ENCODE peak calls at places on chromosomes 11 and 22, in five cellular contexts. One of them, this sample, is unnamed.
A peak's percentile ranks its signal among the peaks of the same experiment; 100 is the strongest.

GRCh38 chr11:46895821-46896220 is 22.5 kb downstream of the LRP4 start:
- DNase-seq in BE2C: no peak
- DNase-seq in adipocyte: no peak
- DNase-seq in HAP-1: no peak
- DNase-seq in ovary: no peak
- DNase-seq in this sample: peak; percentile 95

GRCh38 chr11:843818-844692 is 1.4 kb downstream of the TSPAN4 start:
- DNase-seq in BE2C: no peak
- DNase-seq in adipocyte: peak; percentile 94
- DNase-seq in HAP-1: peak; percentile 89
- DNase-seq in ovary: peak; percentile 92
- DNase-seq in this sample: peak; percentile 99

GRCh38 chr11:1762537-1763302 is 1.0 kb downstream of the CTSD start:
- DNase-seq in BE2C: no peak
- DNase-seq in adipocyte: no peak
- DNase-seq in HAP-1: peak; percentile 40
- DNase-seq in ovary: no peak
- DNase-seq in this sample: peak; percentile 94

GRCh38 chr11:19816817-19817216 is 104.2 kb downstream of the NAV2 start:
- DNase-seq in BE2C: no peak
- DNase-seq in adipocyte: no peak
- DNase-seq in HAP-1: no peak
- DNase-seq in ovary: no peak
- DNase-seq in this sample: peak; percentile 29

GRCh38 chr11:65429069-65429681 is 6.6 kb downstream of the NEAT1 start:
- DNase-seq in BE2C: no peak
- DNase-seq in adipocyte: peak; percentile 69
- DNase-seq in HAP-1: peak; percentile 58
- DNase-seq in ovary: peak; percentile 42
- DNase-seq in this sample: no peak

GRCh38 chr11:67020949-67021348 is 2.0 kb upstream of the SYT12 start:
- DNase-seq in BE2C: no peak
- DNase-seq in adipocyte: no peak
- DNase-seq in HAP-1: no peak
- DNase-seq in ovary: no peak
- DNase-seq in this sample: peak; percentile 47

GRCh38 chr11:87722756-87723599 is 452.3 kb downstream of the RAB38 start:
- DNase-seq in BE2C: peak; percentile 26
- DNase-seq in adipocyte: peak; percentile 56
- DNase-seq in HAP-1: peak; percentile 45
- DNase-seq in ovary: no peak
- DNase-seq in this sample: peak; percentile 60

GRCh38 chr22:28568099-28568498 is 111.5 kb downstream of the TTC28 start:
- DNase-seq in BE2C: no peak
- DNase-seq in adipocyte: no peak
- DNase-seq in HAP-1: no peak
- DNase-seq in ovary: no peak
- DNase-seq in this sample: no peak

GRCh38 chr22:44033287-44033686 is 9.2 kb downstream of the PARVB start:
- DNase-seq in BE2C: no peak
- DNase-seq in adipocyte: no peak
- DNase-seq in HAP-1: no peak
- DNase-seq in ovary: no peak
- DNase-seq in this sample: no peak

GRCh38 chr11:70552441-70553150 is 154.3 kb downstream of the CTTN start:
- DNase-seq in BE2C: no peak
- DNase-seq in adipocyte: no peak
- DNase-seq in HAP-1: no peak
- DNase-seq in ovary: no peak
- DNase-seq in this sample: peak; percentile 70

GRCh38 chr11:124834526-124835190 is 30.6 kb upstream of the ROBO3 start:
- DNase-seq in BE2C: no peak
- DNase-seq in adipocyte: no peak
- DNase-seq in HAP-1: no peak
- DNase-seq in ovary: no peak
- DNase-seq in this sample: no peak

GRCh38 chr11:76086713-76087635 is 119.3 kb downstream of the WNT11 start:
- DNase-seq in BE2C: no peak
- DNase-seq in adipocyte: peak; percentile 74
- DNase-seq in HAP-1: no peak
- DNase-seq in ovary: no peak
- DNase-seq in this sample: peak; percentile 76

GRCh38 chr11:46890665-46891064 is 27.7 kb downstream of the LRP4 start:
- DNase-seq in BE2C: no peak
- DNase-seq in adipocyte: peak; percentile 49
- DNase-seq in HAP-1: no peak
- DNase-seq in ovary: no peak
- DNase-seq in this sample: no peak

GRCh38 chr11:34426766-34427170 is 12.0 kb upstream of the CAT start:
- DNase-seq in BE2C: peak; percentile 19
- DNase-seq in adipocyte: peak; percentile 89
- DNase-seq in HAP-1: no peak
- DNase-seq in ovary: no peak
- DNase-seq in this sample: no peak

GRCh38 chr11:45089251-45089650 is 57.2 kb upstream of the PRDM11 start:
- DNase-seq in BE2C: no peak
- DNase-seq in adipocyte: peak; percentile 97
- DNase-seq in HAP-1: no peak
- DNase-seq in ovary: peak; percentile 77
- DNase-seq in this sample: peak; percentile 96

GRCh38 chr11:59403546-59403945 is 22.7 kb downstream of the OR5A2 start:
- DNase-seq in BE2C: no peak
- DNase-seq in adipocyte: no peak
- DNase-seq in HAP-1: no peak
- DNase-seq in ovary: no peak
- DNase-seq in this sample: no peak
- H3K9me3 ChIP-seq in BE2C: no peaks in the 10 kb centered on the region
- H3K9me3 ChIP-seq in adipocyte: peaks cover 21% of the 10 kb centered on the region
- H3K9me3 ChIP-seq in HAP-1: peaks cover 2% of the 10 kb centered on the region
- H3K9me3 ChIP-seq in ovary: no peaks in the 10 kb centered on the region
- H3K9me3 ChIP-seq in this sample: no peaks in the 10 kb centered on the region

GRCh38 chr22:47259990-47260389 is 497.5 kb downstream of the TBC1D22A start:
- DNase-seq in BE2C: no peak
- DNase-seq in adipocyte: no peak
- DNase-seq in HAP-1: no peak
- DNase-seq in ovary: no peak
- DNase-seq in this sample: no peak
- H3K9me3 ChIP-seq in BE2C: no peaks in the 10 kb centered on the region
- H3K9me3 ChIP-seq in adipocyte: no peaks in the 10 kb centered on the region
- H3K9me3 ChIP-seq in HAP-1: no peaks in the 10 kb centered on the region
- H3K9me3 ChIP-seq in ovary: no peaks in the 10 kb centered on the region
- H3K9me3 ChIP-seq in this sample: no peaks in the 10 kb centered on the region

GRCh38 chr22:21038405-21038804 is 6.0 kb upstream of the SLC7A4 start:
- DNase-seq in BE2C: no peak
- DNase-seq in adipocyte: peak; percentile 69
- DNase-seq in HAP-1: no peak
- DNase-seq in ovary: no peak
- DNase-seq in this sample: no peak
- H3K9me3 ChIP-seq in BE2C: no peaks in the 10 kb centered on the region
- H3K9me3 ChIP-seq in adipocyte: no peaks in the 10 kb centered on the region
- H3K9me3 ChIP-seq in HAP-1: no peaks in the 10 kb centered on the region
- H3K9me3 ChIP-seq in ovary: no peaks in the 10 kb centered on the region
- H3K9me3 ChIP-seq in this sample: no peaks in the 10 kb centered on the region

GRCh38 chr11:93890441-93891051 is 40.1 kb upstream of the VSTM5 start:
- DNase-seq in BE2C: no peak
- DNase-seq in adipocyte: no peak
- DNase-seq in HAP-1: no peak
- DNase-seq in ovary: no peak
- DNase-seq in this sample: no peak

GRCh38 chr11:93888026-93888425 is 37.6 kb upstream of the VSTM5 start:
- DNase-seq in BE2C: no peak
- DNase-seq in adipocyte: no peak
- DNase-seq in HAP-1: no peak
- DNase-seq in ovary: no peak
- DNase-seq in this sample: no peak

GRCh38 chr11:93887111-93887510 is 36.7 kb upstream of the VSTM5 start:
- DNase-seq in BE2C: no peak
- DNase-seq in adipocyte: no peak
- DNase-seq in HAP-1: no peak
- DNase-seq in ovary: no peak
- DNase-seq in this sample: no peak
- H3K9me3 ChIP-seq in BE2C: no peaks in the 10 kb centered on the region
- H3K9me3 ChIP-seq in adipocyte: peaks cover 11% of the 10 kb centered on the region
- H3K9me3 ChIP-seq in HAP-1: peaks cover 4% of the 10 kb centered on the region
- H3K9me3 ChIP-seq in ovary: no peaks in the 10 kb centered on the region
- H3K9me3 ChIP-seq in this sample: peaks cover 4% of the 10 kb centered on the region

GRCh38 chr11:29734287-29734686 is 282.5 kb downstream of the KCNA4 start:
- DNase-seq in BE2C: no peak
- DNase-seq in adipocyte: no peak
- DNase-seq in HAP-1: no peak
- DNase-seq in ovary: no peak
- DNase-seq in this sample: no peak
- H3K9me3 ChIP-seq in BE2C: no peaks in the 10 kb centered on the region
- H3K9me3 ChIP-seq in adipocyte: no peaks in the 10 kb centered on the region
- H3K9me3 ChIP-seq in HAP-1: no peaks in the 10 kb centered on the region
- H3K9me3 ChIP-seq in ovary: no peaks in the 10 kb centered on the region
- H3K9me3 ChIP-seq in this sample: no peaks in the 10 kb centered on the region

GRCh38 chr11:114615448-114616361 is 20.1 kb upstream of the NXPE4 start:
- DNase-seq in BE2C: no peak
- DNase-seq in adipocyte: no peak
- DNase-seq in HAP-1: no peak
- DNase-seq in ovary: no peak
- DNase-seq in this sample: no peak
- H3K9me3 ChIP-seq in BE2C: peaks cover 2% of the 10 kb centered on the region
- H3K9me3 ChIP-seq in adipocyte: no peaks in the 10 kb centered on the region
- H3K9me3 ChIP-seq in HAP-1: no peaks in the 10 kb centered on the region
- H3K9me3 ChIP-seq in ovary: peaks cover 5% of the 10 kb centered on the region
- H3K9me3 ChIP-seq in this sample: no peaks in the 10 kb centered on the region

GRCh38 chr22:16987822-16988221 is 20.2 kb downstream of the GAB4 start:
- DNase-seq in BE2C: no peak
- DNase-seq in adipocyte: no peak
- DNase-seq in HAP-1: no peak
- DNase-seq in ovary: no peak
- DNase-seq in this sample: no peak

GRCh38 chr22:16989915-16990314 is 18.1 kb downstream of the GAB4 start:
- DNase-seq in BE2C: no peak
- DNase-seq in adipocyte: no peak
- DNase-seq in HAP-1: no peak
- DNase-seq in ovary: no peak
- DNase-seq in this sample: no peak

GRCh38 chr22:16988257-16988656 is 19.8 kb downstream of the GAB4 start:
- DNase-seq in BE2C: no peak
- DNase-seq in adipocyte: no peak
- DNase-seq in HAP-1: no peak
- DNase-seq in ovary: no peak
- DNase-seq in this sample: no peak
- H3K9me3 ChIP-seq in BE2C: no peaks in the 10 kb centered on the region
- H3K9me3 ChIP-seq in adipocyte: peaks cover 24% of the 10 kb centered on the region
- H3K9me3 ChIP-seq in HAP-1: no peaks in the 10 kb centered on the region
- H3K9me3 ChIP-seq in ovary: no peaks in the 10 kb centered on the region
- H3K9me3 ChIP-seq in this sample: peaks cover 2% of the 10 kb centered on the region

DNA sequence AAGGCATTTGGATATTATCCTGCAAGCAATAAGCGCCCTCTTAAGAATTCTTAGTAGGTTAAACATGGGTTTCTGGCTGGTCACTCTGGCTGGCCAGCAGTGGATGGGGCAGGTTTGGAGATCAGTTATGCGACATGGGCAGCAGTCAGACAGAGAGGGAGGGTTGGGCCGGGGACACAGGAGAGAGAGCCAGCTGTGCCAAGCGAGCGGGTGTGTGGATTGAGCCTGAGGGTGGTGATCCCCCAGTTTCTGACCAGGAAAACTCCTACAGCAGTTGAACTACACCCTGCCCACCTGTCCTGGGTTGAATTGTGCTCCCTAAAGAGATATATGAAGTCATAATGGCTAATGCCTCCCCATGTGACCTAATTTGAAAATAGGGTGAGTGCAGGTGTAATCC is 671.2 kb downstream of the TBC1D22A start:
- DNase-seq in BE2C: no peak
- DNase-seq in adipocyte: no peak
- DNase-seq in HAP-1: no peak
- DNase-seq in ovary: no peak
- DNase-seq in this sample: no peak
- H3K9me3 ChIP-seq in BE2C: no peaks in the 10 kb centered on the region
- H3K9me3 ChIP-seq in adipocyte: peaks cover 31% of the 10 kb centered on the region
- H3K9me3 ChIP-seq in HAP-1: no peaks in the 10 kb centered on the region
- H3K9me3 ChIP-seq in ovary: no peaks in the 10 kb centered on the region
- H3K9me3 ChIP-seq in this sample: peaks cover 2% of the 10 kb centered on the region

DNA sequence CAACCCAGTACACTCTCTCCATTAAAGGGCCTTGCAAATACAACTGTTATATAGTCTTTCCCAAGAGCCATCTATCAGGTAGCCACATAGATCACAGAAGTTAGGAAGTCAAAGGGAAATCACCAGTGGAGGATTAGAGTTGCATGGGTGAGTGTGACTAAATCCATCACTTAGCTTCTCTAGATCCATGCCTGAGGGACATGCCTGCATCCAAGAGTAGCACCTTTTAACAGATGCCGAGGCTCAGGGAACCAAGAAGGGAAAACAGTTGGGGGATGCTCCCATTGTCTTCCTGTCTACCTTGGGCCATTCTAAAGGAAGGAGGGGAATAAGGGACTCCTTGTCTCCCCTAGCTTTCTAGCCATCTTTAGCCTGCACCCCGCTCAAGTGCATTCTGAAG is 77.9 kb downstream of the XRRA1 start:
- DNase-seq in BE2C: no peak
- DNase-seq in adipocyte: no peak
- DNase-seq in HAP-1: no peak
- DNase-seq in ovary: no peak
- DNase-seq in this sample: no peak
- H3K9me3 ChIP-seq in BE2C: peaks cover 2% of the 10 kb centered on the region
- H3K9me3 ChIP-seq in adipocyte: peaks cover 76% of the 10 kb centered on the region
- H3K9me3 ChIP-seq in HAP-1: peaks cover 27% of the 10 kb centered on the region
- H3K9me3 ChIP-seq in ovary: peaks cover 59% of the 10 kb centered on the region
- H3K9me3 ChIP-seq in this sample: peaks cover 21% of the 10 kb centered on the region

GRCh38 chr22:49619301-49619700 is 208.4 kb downstream of the BRD1 start:
- DNase-seq in BE2C: peak; percentile 4
- DNase-seq in adipocyte: no peak
- DNase-seq in HAP-1: no peak
- DNase-seq in ovary: peak; percentile 19
- DNase-seq in this sample: no peak

GRCh38 chr22:49618689-49618953 is 209.1 kb downstream of the BRD1 start:
- DNase-seq in BE2C: no peak
- DNase-seq in adipocyte: no peak
- DNase-seq in HAP-1: no peak
- DNase-seq in ovary: peak; percentile 12
- DNase-seq in this sample: no peak

GRCh38 chr22:49617264-49617663 is 210.4 kb downstream of the BRD1 start:
- DNase-seq in BE2C: no peak
- DNase-seq in adipocyte: no peak
- DNase-seq in HAP-1: no peak
- DNase-seq in ovary: no peak
- DNase-seq in this sample: no peak

GRCh38 chr22:49616356-49617231 is 211.1 kb downstream of the BRD1 start:
- DNase-seq in BE2C: no peak
- DNase-seq in adipocyte: no peak
- DNase-seq in HAP-1: no peak
- DNase-seq in ovary: peak; percentile 17
- DNase-seq in this sample: no peak

GRCh38 chr22:49617866-49618688 is 209.6 kb downstream of the BRD1 start:
- DNase-seq in BE2C: peak; percentile 2
- DNase-seq in adipocyte: no peak
- DNase-seq in HAP-1: no peak
- DNase-seq in ovary: peak; percentile 13
- DNase-seq in this sample: no peak
- H3K9me3 ChIP-seq in BE2C: no peaks in the 10 kb centered on the region
- H3K9me3 ChIP-seq in adipocyte: no peaks in the 10 kb centered on the region
- H3K9me3 ChIP-seq in HAP-1: no peaks in the 10 kb centered on the region
- H3K9me3 ChIP-seq in ovary: peaks cover 2% of the 10 kb centered on the region
- H3K9me3 ChIP-seq in this sample: no peaks in the 10 kb centered on the region